ENCODE peak calls at places on chromosomes 7 and 10, in seven cellular contexts. One of them, this sample, is unnamed.

GRCh38 chr7:26653966-26654365 is 210.4 kb downstream of the SKAP2 start:
- DNase-seq in fibroblast of pulmonary artery: peak; percentile 4
- DNase-seq in fibroblast of lung: no peak
- DNase-seq in GM12865: no peak
- DNase-seq in PC-3: peak; percentile 14
- DNase-seq in nephron progenitor cell: no peak
- DNase-seq in AG04450: no peak
- DNase-seq in this sample: no peak

GRCh38 chr10:35058134-35058533 is 32.0 kb downstream of the CUL2 start:
- DNase-seq in nephron progenitor cell: no peak
- DNase-seq in GM12865: peak; percentile 16
- DNase-seq in fibroblast of lung: peak; percentile 83
- DNase-seq in PC-3: peak; percentile 100
- DNase-seq in AG04450: peak; percentile 64
- DNase-seq in fibroblast of pulmonary artery: peak; percentile 94
- DNase-seq in this sample: peak; percentile 78

GRCh38 chr7:152522551-152522950 is 86.7 kb upstream of the KMT2C start:
- DNase-seq in GM12865: no peak
- DNase-seq in fibroblast of pulmonary artery: peak; percentile 61
- DNase-seq in PC-3: no peak
- DNase-seq in AG04450: no peak
- DNase-seq in nephron progenitor cell: no peak
- DNase-seq in fibroblast of lung: peak; percentile 48
- DNase-seq in this sample: no peak

GRCh38 chr10:133104076-133104965 is 16.6 kb downstream of the ADGRA1 start:
- DNase-seq in GM12865: no peak
- DNase-seq in fibroblast of pulmonary artery: no peak
- DNase-seq in nephron progenitor cell: no peak
- DNase-seq in PC-3: no peak
- DNase-seq in AG04450: no peak
- DNase-seq in fibroblast of lung: no peak
- DNase-seq in this sample: no peak

GRCh38 chr10:118042336-118042735 is 4.4 kb downstream of the RAB11FIP2 start:
- DNase-seq in nephron progenitor cell: no peak
- DNase-seq in GM12865: no peak
- DNase-seq in fibroblast of pulmonary artery: no peak
- DNase-seq in PC-3: no peak
- DNase-seq in AG04450: no peak
- DNase-seq in fibroblast of lung: peak; percentile 5
- DNase-seq in this sample: no peak

GRCh38 chr10:113704637-113705343 is 25.1 kb downstream of the CASP7 start:
- DNase-seq in PC-3: peak; percentile 51
- DNase-seq in fibroblast of lung: peak; percentile 68
- DNase-seq in GM12865: peak; percentile 54
- DNase-seq in nephron progenitor cell: peak; percentile 41
- DNase-seq in AG04450: no peak
- DNase-seq in fibroblast of pulmonary artery: peak; percentile 69
- DNase-seq in this sample: peak; percentile 2

GRCh38 chr7:123929620-123930019 is 4.6 kb downstream of the SPAM1 start:
- DNase-seq in AG04450: no peak
- DNase-seq in fibroblast of lung: no peak
- DNase-seq in PC-3: no peak
- DNase-seq in nephron progenitor cell: no peak
- DNase-seq in GM12865: no peak
- DNase-seq in fibroblast of pulmonary artery: no peak
- DNase-seq in this sample: no peak

GRCh38 chr10:4470231-4470840 is 355.7 kb upstream of the AKR1E2 start:
- DNase-seq in nephron progenitor cell: no peak
- DNase-seq in GM12865: no peak
- DNase-seq in fibroblast of lung: peak; percentile 60
- DNase-seq in AG04450: peak; percentile 65
- DNase-seq in fibroblast of pulmonary artery: peak; percentile 91
- DNase-seq in PC-3: peak; percentile 51
- DNase-seq in this sample: peak; percentile 37

GRCh38 chr10:123930340-123931001 is 38.9 kb upstream of the CPXM2 start:
- DNase-seq in GM12865: no peak
- DNase-seq in fibroblast of lung: no peak
- DNase-seq in fibroblast of pulmonary artery: peak; percentile 25
- DNase-seq in AG04450: no peak
- DNase-seq in PC-3: no peak
- DNase-seq in nephron progenitor cell: no peak
- DNase-seq in this sample: peak; percentile 92

GRCh38 chr7:30974605-30975256 is 11.0 kb downstream of the GHRHR start:
- DNase-seq in fibroblast of lung: peak; percentile 24
- DNase-seq in PC-3: peak; percentile 69
- DNase-seq in GM12865: peak; percentile 89
- DNase-seq in AG04450: no peak
- DNase-seq in fibroblast of pulmonary artery: peak; percentile 66
- DNase-seq in nephron progenitor cell: peak; percentile 73
- DNase-seq in this sample: no peak

GRCh38 chr10:85666106-85666505 is 700.5 kb downstream of the GRID1 start:
- DNase-seq in nephron progenitor cell: no peak
- DNase-seq in PC-3: no peak
- DNase-seq in GM12865: peak; percentile 7
- DNase-seq in fibroblast of lung: no peak
- DNase-seq in fibroblast of pulmonary artery: no peak
- DNase-seq in AG04450: no peak
- DNase-seq in this sample: no peak

GRCh38 chr10:2761971-2762370 is 305.4 kb upstream of the PFKP start:
- DNase-seq in AG04450: no peak
- DNase-seq in fibroblast of lung: no peak
- DNase-seq in PC-3: no peak
- DNase-seq in nephron progenitor cell: no peak
- DNase-seq in fibroblast of pulmonary artery: no peak
- DNase-seq in GM12865: no peak
- DNase-seq in this sample: no peak

GRCh38 chr10:5041471-5042023 is 37.9 kb upstream of the AKR1C2 start:
- DNase-seq in PC-3: no peak
- DNase-seq in fibroblast of pulmonary artery: no peak
- DNase-seq in nephron progenitor cell: no peak
- DNase-seq in AG04450: no peak
- DNase-seq in fibroblast of lung: no peak
- DNase-seq in GM12865: no peak
- DNase-seq in this sample: no peak

GRCh38 chr7:99108615-99109014 is 35.3 kb downstream of the SMURF1 start:
- DNase-seq in nephron progenitor cell: no peak
- DNase-seq in PC-3: peak; percentile 29
- DNase-seq in GM12865: no peak
- DNase-seq in fibroblast of pulmonary artery: peak; percentile 43
- DNase-seq in fibroblast of lung: no peak
- DNase-seq in AG04450: no peak
- DNase-seq in this sample: no peak

GRCh38 chr7:150848111-150848510 is 4.2 kb upstream of the AOC1 start:
- DNase-seq in fibroblast of pulmonary artery: no peak
- DNase-seq in PC-3: no peak
- DNase-seq in nephron progenitor cell: no peak
- DNase-seq in fibroblast of lung: no peak
- DNase-seq in GM12865: no peak
- DNase-seq in AG04450: no peak
- DNase-seq in this sample: no peak

GRCh38 chr10:24269476-24269875 is 60.5 kb downstream of the KIAA1217 start:
- DNase-seq in fibroblast of pulmonary artery: no peak
- DNase-seq in nephron progenitor cell: no peak
- DNase-seq in AG04450: no peak
- DNase-seq in fibroblast of lung: no peak
- DNase-seq in PC-3: no peak
- DNase-seq in GM12865: no peak
- DNase-seq in this sample: no peak

GRCh38 chr7:151012921-151013347 is 11.4 kb downstream of the ATG9B start:
- DNase-seq in AG04450: no peak
- DNase-seq in nephron progenitor cell: peak; percentile 58
- DNase-seq in fibroblast of lung: peak; percentile 33
- DNase-seq in GM12865: no peak
- DNase-seq in PC-3: peak; percentile 35
- DNase-seq in fibroblast of pulmonary artery: peak; percentile 49
- DNase-seq in this sample: no peak

GRCh38 chr7:34277801-34278195 is 372.5 kb downstream of the BMPER start:
- DNase-seq in fibroblast of lung: no peak
- DNase-seq in fibroblast of pulmonary artery: peak; percentile 39
- DNase-seq in PC-3: no peak
- DNase-seq in GM12865: no peak
- DNase-seq in AG04450: no peak
- DNase-seq in nephron progenitor cell: no peak
- DNase-seq in this sample: no peak

GRCh38 chr7:47610506-47611044 is 28.7 kb upstream of the TNS3 start:
- DNase-seq in nephron progenitor cell: no peak
- DNase-seq in GM12865: no peak
- DNase-seq in fibroblast of lung: peak; percentile 90
- DNase-seq in PC-3: no peak
- DNase-seq in AG04450: peak; percentile 86
- DNase-seq in fibroblast of pulmonary artery: peak; percentile 75
- DNase-seq in this sample: peak; percentile 91

GRCh38 chr10:119541459-119542356 is 811 bp downstream of the RGS10 start:
- DNase-seq in AG04450: no peak
- DNase-seq in fibroblast of lung: no peak
- DNase-seq in nephron progenitor cell: no peak
- DNase-seq in fibroblast of pulmonary artery: no peak
- DNase-seq in GM12865: peak; percentile 55
- DNase-seq in PC-3: peak; percentile 26
- DNase-seq in this sample: no peak

GRCh38 chr7:70316745-70317144 is 718.5 kb downstream of the AUTS2 start:
- DNase-seq in GM12865: no peak
- DNase-seq in fibroblast of pulmonary artery: no peak
- DNase-seq in PC-3: no peak
- DNase-seq in nephron progenitor cell: no peak
- DNase-seq in AG04450: no peak
- DNase-seq in fibroblast of lung: no peak
- DNase-seq in this sample: no peak

GRCh38 chr7:107396990-107397389 is 72.9 kb upstream of the GPR22 start:
- DNase-seq in nephron progenitor cell: no peak
- DNase-seq in fibroblast of lung: no peak
- DNase-seq in AG04450: no peak
- DNase-seq in fibroblast of pulmonary artery: no peak
- DNase-seq in GM12865: no peak
- DNase-seq in PC-3: no peak
- DNase-seq in this sample: no peak

GRCh38 chr7:129370812-129371211 is 63.4 kb upstream of the STRIP2 start:
- DNase-seq in nephron progenitor cell: no peak
- DNase-seq in fibroblast of lung: peak; percentile 15
- DNase-seq in PC-3: peak; percentile 5
- DNase-seq in AG04450: no peak
- DNase-seq in fibroblast of pulmonary artery: no peak
- DNase-seq in GM12865: peak; percentile 53
- DNase-seq in this sample: peak; percentile 7

GRCh38 chr7:128020161-128020560 is 11.1 kb downstream of the LRRC4 start:
- DNase-seq in fibroblast of pulmonary artery: no peak
- DNase-seq in AG04450: no peak
- DNase-seq in nephron progenitor cell: no peak
- DNase-seq in PC-3: no peak
- DNase-seq in fibroblast of lung: no peak
- DNase-seq in GM12865: peak; percentile 25
- DNase-seq in this sample: no peak

GRCh38 chr7:41148521-41148951 is 554.4 kb downstream of the INHBA start:
- DNase-seq in fibroblast of lung: peak; percentile 71
- DNase-seq in AG04450: peak; percentile 36
- DNase-seq in PC-3: peak; percentile 97
- DNase-seq in GM12865: no peak
- DNase-seq in nephron progenitor cell: no peak
- DNase-seq in fibroblast of pulmonary artery: peak; percentile 80
- DNase-seq in this sample: peak; percentile 96

DNA sequence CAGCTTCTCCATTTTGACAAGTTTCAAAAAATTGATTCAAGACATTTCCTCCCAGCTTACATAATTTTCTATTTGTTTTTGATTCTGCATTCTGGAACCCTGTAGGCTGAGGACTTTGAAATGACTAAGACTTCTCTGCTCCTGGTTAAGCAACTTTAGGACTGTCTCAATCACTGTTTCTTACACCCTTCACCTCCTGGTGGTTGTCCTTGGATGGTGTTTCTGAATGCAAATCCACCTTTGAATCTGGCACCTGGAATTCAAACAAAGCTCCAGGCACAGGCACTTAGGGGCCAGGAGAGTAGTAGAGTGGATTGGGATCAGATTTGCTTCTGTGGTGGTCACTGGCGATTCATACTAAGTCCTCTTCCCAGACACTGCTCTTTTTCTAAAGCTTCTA is 595.5 kb downstream of the LRMDA start:
- DNase-seq in GM12865: no peak
- DNase-seq in PC-3: peak; percentile 54
- DNase-seq in fibroblast of pulmonary artery: no peak
- DNase-seq in nephron progenitor cell: no peak
- DNase-seq in fibroblast of lung: no peak
- DNase-seq in AG04450: no peak
- DNase-seq in this sample: no peak
- TF ChIP-seq CTCF in GM12865: no peak
- TF ChIP-seq CTCF in PC-3: peak; percentile 65
- TF ChIP-seq CTCF in fibroblast of pulmonary artery: no peak
- TF ChIP-seq CTCF in nephron progenitor cell: no peak
- TF ChIP-seq CTCF in fibroblast of lung: no peak
- TF ChIP-seq CTCF in AG04450: no peak
- TF ChIP-seq CTCF in this sample: no peak

DNA sequence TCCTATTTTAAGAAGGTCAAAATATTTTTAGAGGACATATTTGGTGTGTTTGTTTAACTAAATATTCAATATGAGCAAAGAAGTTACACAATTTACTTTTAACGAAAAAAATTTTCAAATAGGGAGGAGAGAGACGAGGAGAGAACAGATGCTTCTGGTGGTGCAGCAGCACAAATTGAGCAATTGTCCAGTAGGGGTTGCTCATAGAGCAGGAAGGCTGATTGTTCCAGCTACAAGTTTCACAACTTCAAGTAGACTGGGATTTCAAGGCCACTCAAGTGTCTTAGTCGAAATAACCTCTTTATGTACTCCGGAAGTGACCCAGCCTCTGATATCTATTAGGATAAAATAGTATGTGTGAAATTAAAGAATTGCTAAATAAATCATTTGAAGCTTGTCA is 197.9 kb downstream of the HDAC9 start:
- DNase-seq in nephron progenitor cell: no peak
- DNase-seq in AG04450: peak; percentile 63
- DNase-seq in GM12865: peak; percentile 19
- DNase-seq in fibroblast of pulmonary artery: peak; percentile 93
- DNase-seq in PC-3: peak; percentile 71
- DNase-seq in fibroblast of lung: peak; percentile 92
- DNase-seq in this sample: peak; percentile 79
- TF ChIP-seq CTCF in nephron progenitor cell: peak; percentile 54
- TF ChIP-seq CTCF in AG04450: peak; percentile 85
- TF ChIP-seq CTCF in GM12865: peak; percentile 27
- TF ChIP-seq CTCF in fibroblast of pulmonary artery: peak; percentile 88
- TF ChIP-seq CTCF in PC-3: peak; percentile 88
- TF ChIP-seq CTCF in fibroblast of lung: peak; percentile 87
- TF ChIP-seq CTCF in this sample: peak; percentile 89

GRCh38 chr7:157863906-157864810 is 527.4 kb downstream of the DNAJB6 start:
- DNase-seq in fibroblast of pulmonary artery: no peak
- DNase-seq in nephron progenitor cell: no peak
- DNase-seq in PC-3: no peak
- DNase-seq in AG04450: no peak
- DNase-seq in GM12865: no peak
- DNase-seq in fibroblast of lung: no peak
- DNase-seq in this sample: no peak
- TF ChIP-seq CTCF in fibroblast of pulmonary artery: no peak
- TF ChIP-seq CTCF in nephron progenitor cell: no peak
- TF ChIP-seq CTCF in PC-3: peak; percentile 27
- TF ChIP-seq CTCF in AG04450: no peak
- TF ChIP-seq CTCF in GM12865: no peak
- TF ChIP-seq CTCF in fibroblast of lung: no peak
- TF ChIP-seq CTCF in this sample: no peak

GRCh38 chr7:14309432-14309831 is 320.0 kb upstream of the ETV1 start:
- DNase-seq in PC-3: no peak
- DNase-seq in AG04450: no peak
- DNase-seq in fibroblast of pulmonary artery: no peak
- DNase-seq in nephron progenitor cell: no peak
- DNase-seq in fibroblast of lung: no peak
- DNase-seq in GM12865: no peak
- DNase-seq in this sample: no peak

GRCh38 chr7:14303536-14303935 is 314.1 kb upstream of the ETV1 start:
- DNase-seq in nephron progenitor cell: no peak
- DNase-seq in GM12865: no peak
- DNase-seq in fibroblast of pulmonary artery: no peak
- DNase-seq in PC-3: peak; percentile 34
- DNase-seq in fibroblast of lung: no peak
- DNase-seq in AG04450: no peak
- DNase-seq in this sample: no peak

GRCh38 chr7:14305233-14305866 is 315.9 kb upstream of the ETV1 start:
- DNase-seq in fibroblast of lung: peak; percentile 8
- DNase-seq in AG04450: no peak
- DNase-seq in nephron progenitor cell: no peak
- DNase-seq in GM12865: no peak
- DNase-seq in fibroblast of pulmonary artery: peak; percentile 1
- DNase-seq in PC-3: no peak
- DNase-seq in this sample: no peak
- TF ChIP-seq CTCF in fibroblast of lung: no peak
- TF ChIP-seq CTCF in AG04450: peak; percentile 29
- TF ChIP-seq CTCF in nephron progenitor cell: no peak
- TF ChIP-seq CTCF in GM12865: no peak
- TF ChIP-seq CTCF in fibroblast of pulmonary artery: no peak
- TF ChIP-seq CTCF in PC-3: peak; percentile 49
- TF ChIP-seq CTCF in this sample: no peak

This sample was measured in AG09309.